ENCODE peak calls at places on chromosomes 7 and 10, in seven cellular contexts. U is H9, N is cardiac muscle cell, M is WTC11, S is GM13977, Y is GM23338, H is colonic mucosa. A is an unnamed sample.

GRCh38 chr10:86374664-86375063 is 8.1 kb upstream of the GRID1 start:
- DNase-seq in Y (no peak), S (no peak), N (no peak), M (peak), U (peak), H (peak), A (peak)

GRCh38 chr10:3805791-3806381 is 20.9 kb upstream of the KLF6 start:
- DNase-seq in M (no peak), U (peak), N (no peak), S (no peak), Y (no peak), H (no peak), A (no peak)

GRCh38 chr10:24331457-24331856 is 122.5 kb downstream of the KIAA1217 start:
- DNase-seq in N (no peak), H (peak), U (no peak), S (no peak), Y (peak), M (no peak), A (no peak)

GRCh38 chr10:63976538-63976937 is 455.3 kb downstream of the REEP3 start:
- DNase-seq in H (peak), N (peak), Y (peak), U (peak), M (peak), S (peak), A (no peak)

GRCh38 chr7:142248-142955 is 50.0 kb upstream of the FAM20C start:
- DNase-seq in U (no peak), N (no peak), M (no peak), H (peak), Y (no peak), S (no peak), A (no peak)

GRCh38 chr7:14235056-14235455 is 245.6 kb upstream of the ETV1 start:
- DNase-seq in N (no peak), Y (no peak), U (no peak), M (no peak), S (no peak), H (no peak), A (no peak)

GRCh38 chr10:113569576-113569975 is 16.7 kb downstream of the HABP2 start:
- DNase-seq in H (no peak), Y (no peak), S (no peak), M (no peak), U (no peak), N (no peak), A (no peak)

GRCh38 chr10:6218692-6219493 is 16.2 kb downstream of the PFKFB3 start:
- DNase-seq in S (no peak), H (no peak), U (no peak), M (no peak), Y (no peak), N (no peak), A (no peak)

GRCh38 chr10:35639651-35640311 is 2.3 kb downstream of the FZD8 start:
- DNase-seq in N (peak), S (no peak), U (peak), H (peak), Y (peak), M (peak), A (peak)

GRCh38 chr7:98617960-98618418 is 904 bp downstream of the NPTX2 start:
- DNase-seq in S (no peak), U (no peak), H (no peak), N (no peak), M (peak), Y (peak), A (no peak)

GRCh38 chr7:133676805-133677370 is 424.0 kb downstream of the EXOC4 start:
- DNase-seq in S (no peak), N (no peak), U (no peak), M (no peak), Y (no peak), H (no peak), A (no peak)

GRCh38 chr10:31321396-31321941 is 2.5 kb downstream of the ZEB1 start:
- DNase-seq in U (no peak), S (no peak), N (peak), M (no peak), Y (peak), H (no peak), A (no peak)

GRCh38 chr10:110268931-110269640 is 35.6 kb downstream of the SMNDC1 start:
- DNase-seq in S (no peak), U (no peak), N (no peak), M (no peak), Y (no peak), H (no peak), A (no peak)

GRCh38 chr7:140165422-140165821 is 11.4 kb downstream of the KDM7A start:
- DNase-seq in M (no peak), S (no peak), N (no peak), U (no peak), Y (no peak), H (no peak), A (no peak)

GRCh38 chr10:29542723-29543122 is 92.0 kb downstream of the SVIL start:
- DNase-seq in H (no peak), U (no peak), N (no peak), S (no peak), M (no peak), Y (no peak), A (no peak)

GRCh38 chr7:65250216-65250615 is 123.4 kb upstream of the ZNF92 start:
- DNase-seq in N (no peak), H (peak), M (no peak), Y (no peak), U (no peak), S (no peak), A (no peak)

GRCh38 chr10:2925631-2926030 is 141.7 kb upstream of the PFKP start:
- DNase-seq in Y (no peak), H (peak), M (no peak), N (no peak), S (no peak), U (no peak), A (peak)

GRCh38 chr7:124779194-124779593 is 13.6 kb upstream of the GPR37 start:
- DNase-seq in M (no peak), H (no peak), N (no peak), S (no peak), Y (no peak), U (no peak), A (no peak)

GRCh38 chr7:19091871-19092270 is 25.6 kb downstream of the TWIST1 start:
- DNase-seq in S (no peak), M (no peak), Y (no peak), H (no peak), U (no peak), N (no peak), A (no peak)
- TF ChIP-seq CTCF in S (no peak), M (no peak), Y (no peak), H (no peak), U (no peak), N (no peak), A (no peak)

GRCh38 chr7:110604885-110605284 is 486.0 kb upstream of the LRRN3 start:
- DNase-seq in N (no peak), M (no peak), U (no peak), Y (no peak), S (no peak), H (no peak), A (no peak)
- TF ChIP-seq CTCF in N (no peak), M (no peak), U (no peak), Y (no peak), S (no peak), H (no peak), A (no peak)

GRCh38 chr7:25527665-25528064 is 299.4 kb upstream of the NPVF start:
- DNase-seq in M (no peak), Y (no peak), H (no peak), S (no peak), U (no peak), N (no peak), A (no peak)
- TF ChIP-seq CTCF in M (no peak), Y (no peak), H (no peak), S (no peak), U (no peak), N (no peak), A (no peak)

GRCh38 chr7:148260605-148261004 is 330.0 kb upstream of the C7orf33 start:
- DNase-seq in M (no peak), N (no peak), H (peak), Y (no peak), S (no peak), U (no peak), A (no peak)

GRCh38 chr7:148253629-148254028 is 336.9 kb upstream of the C7orf33 start:
- DNase-seq in M (no peak), H (no peak), Y (no peak), N (no peak), U (no peak), S (peak), A (no peak)

GRCh38 chr7:148256433-148256832 is 334.1 kb upstream of the C7orf33 start:
- DNase-seq in H (no peak), S (no peak), M (no peak), Y (no peak), N (no peak), U (no peak), A (no peak)

GRCh38 chr7:148255333-148255732 is 335.2 kb upstream of the C7orf33 start:
- DNase-seq in N (no peak), H (no peak), S (no peak), U (no peak), Y (no peak), M (no peak), A (no peak)
- TF ChIP-seq CTCF in N (peak), H (no peak), S (no peak), U (peak), Y (no peak), M (no peak), A (no peak)

DNA sequence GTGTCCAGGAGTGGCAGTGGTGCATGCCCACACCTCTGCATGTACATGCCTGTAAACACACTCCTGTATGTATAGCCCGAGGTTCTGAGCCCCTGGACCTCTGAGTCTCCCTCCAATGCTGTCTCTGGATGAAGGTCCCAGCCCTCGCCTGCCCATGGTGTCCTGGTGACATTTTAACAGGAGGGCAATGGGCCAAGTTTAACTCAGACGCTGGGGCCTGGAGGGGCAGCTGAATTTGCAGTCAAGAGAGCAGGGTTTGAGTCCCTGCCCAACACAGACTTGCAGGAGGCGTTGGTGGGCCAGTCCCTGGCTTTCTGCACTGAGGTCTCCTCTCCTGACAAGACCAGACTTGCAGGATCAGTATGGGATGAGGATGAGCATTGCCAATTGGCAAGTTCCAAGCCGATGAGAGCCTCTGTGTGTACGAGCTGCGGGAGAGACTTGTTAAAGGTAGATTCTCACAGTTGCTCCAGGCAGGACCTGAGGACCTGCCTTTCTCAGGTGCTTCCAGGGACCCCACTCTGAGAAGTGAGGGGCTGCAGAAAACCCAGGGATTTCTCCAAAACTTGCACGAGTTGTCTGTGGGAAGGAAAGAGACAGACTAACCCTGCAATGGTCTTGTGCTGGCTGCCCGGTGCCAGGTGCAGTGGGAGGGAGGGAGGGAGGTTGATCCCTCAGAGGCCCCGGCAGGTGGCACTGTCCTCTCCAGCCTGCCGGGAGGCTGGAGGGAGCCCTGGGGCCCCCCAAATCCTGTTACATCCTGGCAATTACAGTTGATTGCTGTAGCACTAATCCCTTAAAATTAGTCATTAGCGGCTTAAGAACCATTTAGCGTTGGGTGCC is 142.0 kb downstream of the ELFN1 start:
- DNase-seq in U (no peak), N (peak), M (no peak), S (peak), Y (no peak), H (no peak), A (no peak)
- TF ChIP-seq CTCF in U (peak), N (no peak), M (no peak), S (peak), Y (peak), H (peak), A (no peak)

GRCh38 chr10:92627845-92628480 is 35.0 kb downstream of the KIF11 start:
- DNase-seq in U (no peak), S (no peak), N (no peak), Y (peak), H (no peak), M (no peak), A (no peak)
- TF ChIP-seq CTCF in U (peak), S (peak), N (no peak), Y (no peak), H (no peak), M (no peak), A (no peak)

DNA sequence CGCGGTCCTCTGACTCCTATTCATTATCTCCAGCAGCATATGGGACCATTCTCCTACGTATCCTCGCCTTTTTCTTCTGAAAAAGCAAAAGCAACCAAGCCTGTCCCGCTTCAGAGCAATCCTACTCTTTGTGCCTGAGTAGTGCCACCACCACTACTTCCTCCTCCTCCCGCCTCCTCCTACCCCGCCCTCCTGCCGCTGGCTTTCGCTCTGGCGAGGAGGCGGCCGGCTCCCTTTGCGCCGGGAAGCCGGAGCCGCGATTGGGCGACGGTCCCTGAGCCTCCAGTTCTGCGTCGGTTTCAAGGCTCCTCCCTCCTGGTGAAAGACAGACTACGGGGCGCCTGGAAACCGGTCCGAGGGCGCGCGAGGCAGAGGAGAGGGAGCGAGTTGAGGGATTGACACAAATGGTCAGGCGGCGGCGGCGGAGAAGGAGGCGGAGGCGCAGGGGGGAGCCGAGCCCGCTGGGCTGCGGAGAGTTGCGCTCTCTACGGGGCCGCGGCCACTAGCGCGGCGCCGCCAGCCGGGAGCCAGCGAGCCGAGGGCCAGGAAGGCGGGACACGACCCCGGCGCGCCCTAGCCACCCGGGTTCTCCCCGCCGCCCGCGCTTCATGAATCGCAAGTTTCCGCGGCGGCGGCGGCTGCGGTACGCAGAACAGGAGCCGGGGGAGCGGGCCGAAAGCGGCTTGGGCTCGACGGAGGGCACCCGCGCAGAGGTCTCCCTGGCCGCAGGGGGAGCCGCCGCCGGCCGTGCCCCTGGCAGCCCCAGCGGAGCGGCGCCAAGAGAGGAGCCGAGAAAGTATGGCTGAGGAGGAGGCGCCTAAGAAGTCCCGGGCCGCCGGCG is at the start of gene FZD1:
- DNase-seq in H (peak), S (peak), M (peak), N (peak), Y (peak), U (peak), A (peak)
- TF ChIP-seq CTCF in H (no peak), S (no peak), M (no peak), N (no peak), Y (no peak), U (peak), A (no peak)

A was measured in lower leg skin.